ENCODE peak calls at places on chromosome 11, in six cellular contexts. C, X, B, L, R and S are unnamed samples.

GRCh38 chr11:70462818-70463477 is 64.6 kb downstream of the CTTN start:
- DNase-seq in C (no peak), X (no peak), B (no peak), L (no peak), R (no peak), S (no peak)

GRCh38 chr11:102603091-102603490 is 22.0 kb downstream of the MMP20 start:
- DNase-seq in C (no peak), X (no peak), B (no peak), L (peak; percentile 81), R (peak; percentile 67), S (no peak)

GRCh38 chr11:35974878-35975578 is 31.2 kb downstream of the LDLRAD3 start:
- DNase-seq in C (no peak), X (no peak), B (no peak), L (peak; percentile 20), R (no peak), S (peak; percentile 22)

GRCh38 chr11:132028380-132029240 is 658.2 kb downstream of the NTM start:
- DNase-seq in C (peak; percentile 45), X (no peak), B (peak; percentile 17), L (peak; percentile 77), R (peak; percentile 68), S (no peak)

GRCh38 chr11:70016666-70017347 is 61.3 kb upstream of the ANO1 start:
- DNase-seq in C (no peak), X (no peak), B (no peak), L (peak; percentile 69), R (peak; percentile 22), S (peak; percentile 61)

GRCh38 chr11:133181672-133182071 is 350.6 kb downstream of the OPCML start:
- DNase-seq in C (no peak), X (no peak), B (peak; percentile 79), L (no peak), R (no peak), S (no peak)

GRCh38 chr11:129115652-129116585 is 76.2 kb downstream of the ARHGAP32 start:
- DNase-seq in C (no peak), X (no peak), B (no peak), L (peak; percentile 48), R (peak; percentile 70), S (peak; percentile 16)

GRCh38 chr11:126755494-126755893 is 245.1 kb downstream of the KIRREL3 start:
- DNase-seq in C (no peak), X (no peak), B (no peak), L (no peak), R (no peak), S (no peak)

GRCh38 chr11:86138958-86139357 is 70.1 kb upstream of the PICALM start:
- DNase-seq in C (no peak), X (no peak), B (no peak), L (no peak), R (peak; percentile 47), S (peak; percentile 49)

DNA sequence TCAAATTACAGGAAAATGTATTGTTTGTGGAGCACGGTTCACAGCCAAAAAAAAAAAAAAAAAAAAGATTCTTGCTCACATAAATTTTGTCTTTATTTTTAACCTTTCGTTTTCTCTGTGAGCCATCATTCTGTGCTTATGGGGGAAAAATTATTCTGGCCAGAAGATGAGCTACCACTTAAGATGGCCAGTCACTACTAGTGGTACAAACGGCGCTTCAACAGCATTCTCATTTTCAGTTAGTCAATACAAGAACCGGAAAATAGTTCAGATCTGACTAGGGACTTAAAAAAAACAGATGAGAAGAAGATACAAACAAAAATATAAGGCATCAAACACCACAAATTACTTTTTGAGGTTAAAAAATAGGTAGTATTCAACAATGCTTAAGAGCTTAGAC is 158.6 kb upstream of the CNTN5 start:
- DNase-seq in C (no peak), X (no peak), B (no peak), L (no peak), R (no peak), S (no peak)
- TF ChIP-seq CTCF in C (no peak), X (no peak), B (no peak), L (no peak), R (no peak), S (no peak)

GRCh38 chr11:17932472-17932871 is 80.4 kb downstream of the SERGEF start:
- DNase-seq in C (no peak), X (no peak), B (no peak), L (no peak), R (no peak), S (no peak)
- TF ChIP-seq CTCF in C (no peak), X (no peak), B (no peak), L (no peak), R (peak; percentile 33), S (no peak)

GRCh38 chr11:62245271-62245753 is 3.3 kb downstream of the SCGB1D2 start:
- DNase-seq in C (peak; percentile 68), X (no peak), B (no peak), L (peak; percentile 55), R (peak; percentile 58), S (peak; percentile 34)
- TF ChIP-seq CTCF in C (peak; percentile 18), X (no peak), B (no peak), L (peak; percentile 43), R (peak; percentile 32), S (peak; percentile 16)

DNA sequence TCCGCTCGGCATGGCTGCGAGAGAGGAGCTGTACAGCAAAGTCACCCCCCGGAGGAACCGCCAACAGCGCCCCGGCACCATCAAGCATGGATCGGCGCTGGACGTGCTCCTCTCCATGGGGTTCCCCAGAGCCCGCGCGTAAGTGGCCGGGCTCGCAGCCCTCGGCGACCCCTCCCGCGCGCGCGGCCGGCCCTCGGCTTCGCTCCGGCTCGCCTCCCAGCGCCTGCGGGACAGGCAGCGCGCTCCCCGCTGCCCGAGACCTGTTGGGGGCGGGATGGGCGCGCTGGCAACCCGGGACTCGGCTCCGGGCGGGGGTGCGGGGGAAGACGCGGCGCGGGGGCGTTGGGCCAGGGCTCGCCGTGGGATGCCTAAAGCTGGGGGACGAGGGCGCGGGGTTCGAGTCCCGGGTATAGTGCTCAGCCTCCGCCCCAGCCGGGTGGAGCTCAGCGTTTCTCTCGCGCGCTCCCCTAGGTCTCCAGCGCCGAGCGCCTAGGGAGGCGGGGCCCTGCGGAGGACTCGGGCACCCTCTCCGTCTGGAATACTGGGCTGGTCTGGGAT is 630 bp downstream of the UBASH3B start:
- DNase-seq in C (peak; percentile 65), X (peak; percentile 52), B (no peak), L (peak; percentile 57), R (peak; percentile 73), S (peak; percentile 66)
- TF ChIP-seq CTCF in C (no peak), X (no peak), B (no peak), L (no peak), R (no peak), S (no peak)